ENCODE peak calls at places on chromosomes 7 and 10, in five cellular contexts. J, X, C, Z and U are unnamed samples.
A peak's percentile ranks its signal among the peaks of the same experiment; 100 is the strongest.

GRCh38 chr7:144824360-144824759 is 11.5 kb downstream of the TPK1 start:
- DNase-seq in J (no peak), Z (no peak), X (no peak), C (no peak), U (no peak)

GRCh38 chr10:52319926-52320325 is 5.8 kb downstream of the DKK1 start:
- DNase-seq in J (no peak), Z (no peak), X (no peak), C (no peak), U (no peak)

GRCh38 chr7:16719699-16720098 is 33.9 kb upstream of the TSPAN13 start:
- DNase-seq in C (no peak), Z (no peak), J (no peak), X (no peak), U (no peak)

GRCh38 chr10:25388862-25389206 is 214.0 kb downstream of the GPR158 start:
- DNase-seq in C (no peak), J (no peak), X (no peak), Z (no peak), U (no peak)

GRCh38 chr7:2497065-2497464 is 20.9 kb upstream of the GRIFIN start:
- DNase-seq in Z (no peak), J (no peak), C (no peak), X (no peak), U (no peak)

GRCh38 chr7:92968502-92968901 is 132.1 kb upstream of the CDK6 start:
- DNase-seq in X (no peak), J (no peak), C (no peak), Z (no peak), U (no peak)

GRCh38 chr7:6448943-6449543 is 1.3 kb upstream of the DAGLB start:
- DNase-seq in J (peak; percentile 20), C (no peak), Z (no peak), X (no peak), U (peak; percentile 42)

GRCh38 chr10:103276941-103277712 is at the start of gene INA:
- DNase-seq in Z (peak; percentile 56), J (no peak), C (no peak), X (no peak), U (no peak)

GRCh38 chr7:43700059-43700501 is 29.2 kb downstream of the COA1 start:
- DNase-seq in J (no peak), X (no peak), Z (peak; percentile 60), C (no peak), U (no peak)

GRCh38 chr7:28818996-28819395 is 139.1 kb downstream of the TRIL start:
- DNase-seq in J (no peak), Z (no peak), C (no peak), X (no peak), U (no peak)

GRCh38 chr7:28813238-28813962 is 144.7 kb downstream of the TRIL start:
- DNase-seq in X (peak; percentile 55), Z (peak; percentile 14), C (no peak), J (peak; percentile 46), U (no peak)

GRCh38 chr7:28815369-28815927 is 142.7 kb downstream of the TRIL start:
- DNase-seq in X (no peak), C (no peak), J (no peak), Z (peak; percentile 63), U (no peak)

GRCh38 chr7:28812641-28813040 is 145.5 kb downstream of the TRIL start:
- DNase-seq in C (no peak), X (no peak), J (no peak), Z (no peak), U (no peak)

DNA sequence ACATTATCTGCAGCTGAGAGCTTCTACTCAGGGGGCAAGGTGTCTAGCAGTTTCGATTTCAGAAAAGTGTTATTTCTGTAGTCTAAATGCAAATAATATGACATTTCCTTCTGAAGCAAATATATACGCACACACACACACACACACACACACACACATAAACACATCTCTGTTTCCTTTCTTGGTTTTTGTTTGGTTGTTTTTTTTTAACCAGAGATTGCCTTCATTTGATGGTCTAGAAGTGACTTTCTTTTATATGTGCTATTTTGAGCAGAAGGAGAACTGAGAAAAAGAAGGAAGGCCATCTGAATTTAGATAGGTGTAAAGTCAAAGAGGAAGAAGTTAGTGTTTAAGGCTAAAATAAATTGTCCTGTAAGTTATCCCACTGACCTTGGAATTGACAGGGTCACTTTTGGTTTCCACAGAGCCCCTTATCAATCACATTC is 142.2 kb downstream of the TRIL start:
- DNase-seq in Z (peak; percentile 91), X (no peak), J (no peak), C (no peak), U (no peak)
- H3K4me1 ChIP-seq in Z (peaks cover 48% of the 10 kb centered on the region), X (peaks cover 24% of the 10 kb centered on the region), J (no peaks in the 10 kb centered on the region), C (no peaks in the 10 kb centered on the region), U (no peaks in the 10 kb centered on the region)

GRCh38 chr7:55071411-55072188 is 52.8 kb downstream of the EGFR start:
- DNase-seq in Z (no peak), X (no peak), J (no peak), C (no peak), U (no peak)

GRCh38 chr7:55070271-55070743 is 51.5 kb downstream of the EGFR start:
- DNase-seq in X (no peak), J (no peak), C (no peak), Z (no peak), U (no peak)

GRCh38 chr7:55072251-55072650 is 53.4 kb downstream of the EGFR start:
- DNase-seq in C (no peak), Z (no peak), J (no peak), X (no peak), U (no peak)

GRCh38 chr7:55069271-55069792 is 50.5 kb downstream of the EGFR start:
- DNase-seq in J (no peak), Z (no peak), X (no peak), C (no peak), U (no peak)

GRCh38 chr7:55070839-55071238 is 52.0 kb downstream of the EGFR start:
- DNase-seq in X (no peak), Z (no peak), J (no peak), C (no peak), U (no peak)
- H3K4me1 ChIP-seq in X (peaks cover 54% of the 10 kb centered on the region), Z (peaks cover 5% of the 10 kb centered on the region), J (no peaks in the 10 kb centered on the region), C (no peaks in the 10 kb centered on the region), U (peaks cover 47% of the 10 kb centered on the region)

DNA sequence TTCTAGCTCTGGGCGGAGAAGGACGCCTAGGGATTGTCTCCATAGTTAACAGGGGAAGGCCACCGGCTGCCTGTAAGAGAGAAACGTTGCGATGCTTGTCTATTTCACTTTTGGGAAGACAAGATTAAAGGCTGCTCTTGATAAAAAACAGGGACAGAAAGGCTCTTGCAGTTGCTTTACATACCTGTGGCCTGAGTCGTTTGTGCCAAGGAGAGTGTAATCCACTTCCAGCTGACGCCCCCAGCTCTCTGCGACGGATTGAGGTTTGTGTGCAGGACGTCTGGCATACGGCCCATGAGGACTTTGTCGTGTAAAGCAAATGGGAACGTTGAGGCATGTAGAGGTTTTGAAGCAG is 1.1 kb downstream of the MAP3K8 start:
- DNase-seq in Z (peak; percentile 40), X (no peak), J (peak; percentile 51), C (no peak), U (no peak)
- H3K4me1 ChIP-seq in Z (peaks cover 20% of the 10 kb centered on the region), X (peaks cover 50% of the 10 kb centered on the region), J (peaks cover 9% of the 10 kb centered on the region), C (peaks cover 37% of the 10 kb centered on the region), U (peaks cover 64% of the 10 kb centered on the region)

GRCh38 chr10:35420827-35421552 is 84.7 kb downstream of the CCNY start:
- DNase-seq in C (no peak), Z (no peak), X (no peak), J (no peak), U (no peak)

GRCh38 chr10:35416628-35417625 is 80.6 kb downstream of the CCNY start:
- DNase-seq in J (no peak), Z (no peak), X (no peak), C (no peak), U (no peak)

GRCh38 chr10:35421553-35422178 is 85.4 kb downstream of the CCNY start:
- DNase-seq in C (no peak), Z (no peak), X (no peak), J (no peak), U (no peak)

GRCh38 chr10:35422236-35422635 is 85.9 kb downstream of the CCNY start:
- DNase-seq in Z (no peak), C (no peak), X (no peak), J (no peak), U (no peak)

DNA sequence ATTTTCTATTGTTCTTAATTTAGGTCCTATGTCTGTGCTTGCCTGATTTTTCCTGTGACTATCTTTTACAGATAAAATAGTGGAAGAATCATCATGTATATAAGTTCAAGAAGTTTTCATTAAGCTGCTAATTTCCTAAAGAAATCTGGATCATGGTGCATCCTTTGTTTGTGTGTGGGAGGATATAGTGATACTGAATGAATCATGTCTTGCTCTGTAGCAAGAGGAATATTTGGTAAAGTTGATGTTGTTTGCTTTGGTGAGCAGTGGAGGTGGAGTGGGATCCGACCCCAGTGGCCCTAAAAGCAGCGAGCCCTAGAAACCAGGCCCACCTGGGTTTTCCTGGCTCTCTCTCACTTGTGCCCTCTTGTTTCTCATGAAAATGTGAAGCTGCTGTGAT is 83.7 kb downstream of the CCNY start:
- DNase-seq in Z (no peak), X (no peak), J (no peak), C (no peak), U (no peak)
- H3K4me1 ChIP-seq in Z (no peaks in the 10 kb centered on the region), X (peaks cover 77% of the 10 kb centered on the region), J (peaks cover 6% of the 10 kb centered on the region), C (peaks cover 3% of the 10 kb centered on the region), U (peaks cover 68% of the 10 kb centered on the region)

DNA sequence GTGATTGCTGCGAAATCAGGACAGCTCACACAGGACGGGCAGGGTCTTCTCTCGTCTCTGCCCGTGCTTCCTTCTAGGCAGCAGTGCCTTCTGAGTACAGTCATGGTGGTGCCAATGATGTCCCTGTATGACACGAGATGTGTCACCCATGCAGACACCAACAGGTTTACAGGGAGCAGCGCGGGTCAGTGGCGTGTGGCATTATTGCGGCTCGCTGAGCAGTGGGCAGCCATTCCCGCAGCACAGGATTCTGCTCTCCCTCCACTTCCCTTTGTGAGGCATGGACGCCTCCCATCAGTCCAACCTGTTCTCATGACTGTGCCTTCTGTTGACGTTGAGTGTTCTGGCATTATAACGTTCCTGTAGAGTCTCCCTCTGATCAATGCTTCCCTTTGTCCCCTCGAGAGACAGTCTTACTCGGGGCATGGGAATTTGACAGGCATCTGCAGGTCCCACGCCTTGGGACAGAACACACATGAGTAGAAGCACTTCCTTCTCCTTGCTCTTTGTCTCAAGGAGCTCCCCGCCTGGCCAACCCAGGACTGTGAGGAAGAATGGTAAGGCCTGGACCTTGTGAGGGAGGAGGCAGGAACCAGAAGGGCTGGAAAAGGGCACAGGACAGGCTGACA is 219.5 kb downstream of the PAXIP1 start:
- DNase-seq in X (no peak), J (no peak), C (no peak), Z (no peak), U (no peak)
- H3K4me1 ChIP-seq in X (no peaks in the 10 kb centered on the region), J (no peaks in the 10 kb centered on the region), C (no peaks in the 10 kb centered on the region), Z (no peaks in the 10 kb centered on the region), U (no peaks in the 10 kb centered on the region)